ENCODE peak calls at places on chromosome 2, in eight cellular contexts. F is astrocyte of the hippocampus, H is stomach, C is HEK293T, R is HT1080, Q is cardiac fibroblast, N is glutamatergic neuron, S is foreskin keratinocyte. I is an unnamed sample.

GRCh38 chr2:152120430-152120829 is 21.6 kb upstream of the CACNB4 start:
- DNase-seq in F (no peak), H (no peak), C (no peak), R (no peak), Q (no peak), N (no peak), S (no peak), I (no peak)

GRCh38 chr2:109719871-109720270 is 74.2 kb upstream of the RGPD5 start:
- DNase-seq in F (no peak), H (peak; percentile 19), C (no peak), R (no peak), Q (no peak), N (no peak), S (no peak), I (no peak)

GRCh38 chr2:9858730-9859068 is 15.4 kb downstream of the TAF1B start:
- DNase-seq in F (no peak), H (no peak), C (no peak), R (no peak), Q (no peak), N (no peak), S (no peak), I (no peak)

GRCh38 chr2:111231532-111232252 is 111.0 kb downstream of the BCL2L11 start:
- DNase-seq in F (no peak), H (no peak), C (no peak), R (no peak), Q (no peak), N (no peak), S (no peak), I (no peak)

GRCh38 chr2:28338046-28338753 is 54.5 kb upstream of the FOSL2 start:
- DNase-seq in F (peak; percentile 95), H (peak; percentile 76), C (no peak), R (no peak), Q (peak; percentile 81), N (no peak), S (no peak), I (no peak)

GRCh38 chr2:120434909-120435308 is 89.0 kb downstream of the INHBB start:
- DNase-seq in F (no peak), H (no peak), C (no peak), R (no peak), Q (no peak), N (no peak), S (no peak), I (no peak)

GRCh38 chr2:165253178-165253577 is 14.0 kb downstream of the SCN2A start:
- DNase-seq in F (no peak), H (no peak), C (no peak), R (no peak), Q (no peak), N (no peak), S (no peak), I (no peak)

GRCh38 chr2:44342854-44343253 is 18.4 kb downstream of the PREPL start:
- DNase-seq in F (peak; percentile 28), H (no peak), C (peak; percentile 9), R (no peak), Q (peak; percentile 21), N (no peak), S (no peak), I (no peak)

GRCh38 chr2:46717733-46718121 is 197.9 kb downstream of the MCFD2 start:
- DNase-seq in F (peak; percentile 21), H (no peak), C (no peak), R (no peak), Q (peak; percentile 45), N (no peak), S (no peak), I (no peak)

GRCh38 chr2:151799886-151800292 is 28.3 kb downstream of the ARL5A start:
- DNase-seq in F (no peak), H (no peak), C (no peak), R (no peak), Q (no peak), N (no peak), S (no peak), I (no peak)

GRCh38 chr2:37005118-37005868 is 39.0 kb upstream of the STRN start:
- DNase-seq in F (peak; percentile 19), H (no peak), C (peak; percentile 18), R (peak; percentile 7), Q (peak; percentile 52), N (no peak), S (peak; percentile 3), I (peak; percentile 18)

GRCh38 chr2:165573534-165574461 is 104.3 kb downstream of the CSRNP3 start:
- DNase-seq in F (peak; percentile 83), H (peak; percentile 38), C (peak; percentile 72), R (no peak), Q (peak; percentile 36), N (peak; percentile 72), S (no peak), I (peak; percentile 42)

GRCh38 chr2:119696005-119696404 is 17.0 kb downstream of the TMEM177 start:
- DNase-seq in F (no peak), H (no peak), C (no peak), R (no peak), Q (no peak), N (no peak), S (no peak), I (no peak)

GRCh38 chr2:238294046-238294392 is 5.6 kb upstream of the PER2 start:
- DNase-seq in F (no peak), H (no peak), C (no peak), R (no peak), Q (no peak), N (no peak), S (no peak), I (no peak)

GRCh38 chr2:174660984-174661675 is 63.5 kb upstream of the WIPF1 start:
- DNase-seq in F (no peak), H (no peak), C (no peak), R (no peak), Q (no peak), N (no peak), S (no peak), I (no peak)

GRCh38 chr2:79994161-79994560 is 310.4 kb downstream of the LRRTM1 start:
- DNase-seq in F (no peak), H (no peak), C (no peak), R (no peak), Q (no peak), N (no peak), S (no peak), I (no peak)

GRCh38 chr2:152409691-152410597 is 75.0 kb downstream of the FMNL2 start:
- DNase-seq in F (peak; percentile 42), H (no peak), C (no peak), R (peak; percentile 57), Q (peak; percentile 82), N (no peak), S (no peak), I (peak; percentile 43)

GRCh38 chr2:100262043-100262442 is 60.3 kb downstream of the LONRF2 start:
- DNase-seq in F (no peak), H (no peak), C (no peak), R (no peak), Q (no peak), N (no peak), S (no peak), I (no peak)

GRCh38 chr2:173149491-173149890 is 73.8 kb downstream of the MAP3K20 start:
- DNase-seq in F (no peak), H (no peak), C (no peak), R (no peak), Q (no peak), N (no peak), S (no peak), I (no peak)

GRCh38 chr2:169715379-169716228 is 18.0 kb upstream of the KLHL23 start:
- DNase-seq in F (peak; percentile 62), H (peak; percentile 83), C (no peak), R (no peak), Q (no peak), N (no peak), S (no peak), I (peak; percentile 33)

GRCh38 chr2:169119117-169119770 is 49.9 kb downstream of the DHRS9 start:
- DNase-seq in F (peak; percentile 85), H (no peak), C (no peak), R (peak; percentile 10), Q (peak; percentile 47), N (no peak), S (no peak), I (peak; percentile 62)

GRCh38 chr2:10329880-10330699 is 27.4 kb downstream of the HPCAL1 start:
- DNase-seq in F (peak; percentile 80), H (no peak), C (no peak), R (peak; percentile 61), Q (peak; percentile 46), N (no peak), S (no peak), I (no peak)

GRCh38 chr2:128457006-128457604 is 138.4 kb upstream of the HS6ST1 start:
- DNase-seq in F (no peak), H (peak; percentile 17), C (no peak), R (no peak), Q (no peak), N (no peak), S (no peak), I (no peak)

GRCh38 chr2:9639740-9640337 is 9.0 kb upstream of the YWHAQ start:
- DNase-seq in F (no peak), H (no peak), C (no peak), R (no peak), Q (no peak), N (no peak), S (no peak), I (no peak)

GRCh38 chr2:7272180-7272579 is 355.0 kb downstream of the RNF144A start:
- DNase-seq in F (no peak), H (no peak), C (no peak), R (peak; percentile 60), Q (peak; percentile 0), N (no peak), S (peak; percentile 59), I (peak; percentile 76)

GRCh38 chr2:218691234-218691633 is 19.3 kb downstream of the STK36 start:
- DNase-seq in F (peak; percentile 52), H (no peak), C (no peak), R (peak; percentile 32), Q (peak; percentile 56), N (no peak), S (no peak), I (no peak)

GRCh38 chr2:3127279-3127690 is 250.3 kb downstream of the EIPR1 start:
- DNase-seq in F (no peak), H (no peak), C (no peak), R (no peak), Q (no peak), N (peak; percentile 40), S (no peak), I (no peak)

I was measured in mammary epithelial cell.